ENCODE peak calls at places on chromosomes 13 and 19, in eight cellular contexts. One of them, this sample, is unnamed.

GRCh38 chr13:111958612-111959395 is 108.1 kb upstream of the SOX1 start:
- DNase-seq in AG09309: no peak
- DNase-seq in stimulated activated CD4-positive, alpha-beta T cell treated with anti-CD3 and anti-CD28 coated beads, TNF-alpha, amount 100 ng/mL, for 4 hours: no peak
- DNase-seq in LHCN-M2: no peak
- DNase-seq in HFF-Myc: no peak
- DNase-seq in ascending aorta: no peak
- DNase-seq in psoas muscle: no peak
- DNase-seq in activated T-helper 1 cell treated with anti-CD3 and anti-CD28 coated beads, Interleukin-2, amount 50 U/mL, for 16 hours: no peak
- DNase-seq in this sample: no peak

GRCh38 chr19:861756-862528 is 2.5 kb downstream of the CFD start:
- DNase-seq in LHCN-M2: no peak
- DNase-seq in AG09309: no peak
- DNase-seq in activated T-helper 1 cell treated with anti-CD3 and anti-CD28 coated beads, Interleukin-2, amount 50 U/mL, for 16 hours: peak; percentile 54
- DNase-seq in psoas muscle: no peak
- DNase-seq in HFF-Myc: no peak
- DNase-seq in ascending aorta: no peak
- DNase-seq in stimulated activated CD4-positive, alpha-beta T cell treated with anti-CD3 and anti-CD28 coated beads, TNF-alpha, amount 100 ng/mL, for 4 hours: peak; percentile 41
- DNase-seq in this sample: no peak

GRCh38 chr13:85651440-85651839 is 147.8 kb downstream of the SLITRK6 start:
- DNase-seq in stimulated activated CD4-positive, alpha-beta T cell treated with anti-CD3 and anti-CD28 coated beads, TNF-alpha, amount 100 ng/mL, for 4 hours: no peak
- DNase-seq in HFF-Myc: no peak
- DNase-seq in AG09309: no peak
- DNase-seq in psoas muscle: no peak
- DNase-seq in ascending aorta: no peak
- DNase-seq in activated T-helper 1 cell treated with anti-CD3 and anti-CD28 coated beads, Interleukin-2, amount 50 U/mL, for 16 hours: no peak
- DNase-seq in LHCN-M2: no peak
- DNase-seq in this sample: no peak

GRCh38 chr19:48569814-48570213 is 17.8 kb downstream of the SULT2B1 start:
- DNase-seq in stimulated activated CD4-positive, alpha-beta T cell treated with anti-CD3 and anti-CD28 coated beads, TNF-alpha, amount 100 ng/mL, for 4 hours: no peak
- DNase-seq in psoas muscle: no peak
- DNase-seq in AG09309: no peak
- DNase-seq in LHCN-M2: peak; percentile 26
- DNase-seq in activated T-helper 1 cell treated with anti-CD3 and anti-CD28 coated beads, Interleukin-2, amount 50 U/mL, for 16 hours: no peak
- DNase-seq in ascending aorta: no peak
- DNase-seq in HFF-Myc: no peak
- DNase-seq in this sample: no peak

GRCh38 chr13:106415971-106416370 is 119.5 kb downstream of the EFNB2 start:
- DNase-seq in LHCN-M2: no peak
- DNase-seq in AG09309: no peak
- DNase-seq in ascending aorta: no peak
- DNase-seq in stimulated activated CD4-positive, alpha-beta T cell treated with anti-CD3 and anti-CD28 coated beads, TNF-alpha, amount 100 ng/mL, for 4 hours: no peak
- DNase-seq in psoas muscle: no peak
- DNase-seq in activated T-helper 1 cell treated with anti-CD3 and anti-CD28 coated beads, Interleukin-2, amount 50 U/mL, for 16 hours: no peak
- DNase-seq in HFF-Myc: no peak
- DNase-seq in this sample: peak; percentile 47

GRCh38 chr13:41494202-41494601 is 36.9 kb downstream of the RGCC start:
- DNase-seq in activated T-helper 1 cell treated with anti-CD3 and anti-CD28 coated beads, Interleukin-2, amount 50 U/mL, for 16 hours: no peak
- DNase-seq in psoas muscle: peak; percentile 31
- DNase-seq in AG09309: no peak
- DNase-seq in LHCN-M2: no peak
- DNase-seq in HFF-Myc: no peak
- DNase-seq in stimulated activated CD4-positive, alpha-beta T cell treated with anti-CD3 and anti-CD28 coated beads, TNF-alpha, amount 100 ng/mL, for 4 hours: no peak
- DNase-seq in ascending aorta: no peak
- DNase-seq in this sample: no peak

GRCh38 chr19:1449467-1450442 is at the start of gene APC2:
- DNase-seq in AG09309: no peak
- DNase-seq in psoas muscle: no peak
- DNase-seq in LHCN-M2: no peak
- DNase-seq in ascending aorta: no peak
- DNase-seq in stimulated activated CD4-positive, alpha-beta T cell treated with anti-CD3 and anti-CD28 coated beads, TNF-alpha, amount 100 ng/mL, for 4 hours: no peak
- DNase-seq in HFF-Myc: no peak
- DNase-seq in activated T-helper 1 cell treated with anti-CD3 and anti-CD28 coated beads, Interleukin-2, amount 50 U/mL, for 16 hours: no peak
- DNase-seq in this sample: no peak

GRCh38 chr13:30963794-30964193 is 31.3 kb downstream of the TEX26 start:
- DNase-seq in LHCN-M2: peak; percentile 19
- DNase-seq in activated T-helper 1 cell treated with anti-CD3 and anti-CD28 coated beads, Interleukin-2, amount 50 U/mL, for 16 hours: no peak
- DNase-seq in AG09309: no peak
- DNase-seq in HFF-Myc: peak; percentile 10
- DNase-seq in ascending aorta: no peak
- DNase-seq in psoas muscle: no peak
- DNase-seq in stimulated activated CD4-positive, alpha-beta T cell treated with anti-CD3 and anti-CD28 coated beads, TNF-alpha, amount 100 ng/mL, for 4 hours: no peak
- DNase-seq in this sample: no peak

GRCh38 chr19:28874742-28875141 is 338.2 kb downstream of the UQCRFS1 start:
- DNase-seq in LHCN-M2: no peak
- DNase-seq in psoas muscle: no peak
- DNase-seq in ascending aorta: no peak
- DNase-seq in stimulated activated CD4-positive, alpha-beta T cell treated with anti-CD3 and anti-CD28 coated beads, TNF-alpha, amount 100 ng/mL, for 4 hours: no peak
- DNase-seq in activated T-helper 1 cell treated with anti-CD3 and anti-CD28 coated beads, Interleukin-2, amount 50 U/mL, for 16 hours: no peak
- DNase-seq in HFF-Myc: no peak
- DNase-seq in AG09309: no peak
- DNase-seq in this sample: no peak

This sample was measured in brain pericyte.